ENCODE peak calls at places on chromosomes 16 and 17, in ten cellular contexts. F is kidney epithelial cell, Z is HFFc6, G is pancreas, A is left lung, X is AG10803, H is DND-41, T is PC-3, S is IMR-90, R is Calu3. Q is an unnamed sample.

GRCh38 chr17:64056269-64057005 is 36.0 kb upstream of the ICAM2 start:
- DNase-seq in F (no peak), Z (no peak), G (no peak), A (no peak), X (no peak), H (no peak), T (peak), S (no peak), R (peak), Q (no peak)

GRCh38 chr16:49755716-49756115 is 100.2 kb downstream of the ZNF423 start:
- DNase-seq in F (no peak), Z (no peak), G (no peak), A (no peak), X (no peak), H (no peak), T (no peak), S (no peak), R (no peak), Q (no peak)

GRCh38 chr16:57801098-57801855 is 1.0 kb downstream of the KIFC3 start:
- DNase-seq in F (no peak), Z (peak), G (peak), A (peak), X (peak), H (no peak), T (peak), S (peak), R (peak), Q (no peak)

GRCh38 chr17:61595418-61595817 is 4.4 kb upstream of the NACA2 start:
- DNase-seq in F (no peak), Z (no peak), G (no peak), A (no peak), X (no peak), H (no peak), T (no peak), S (no peak), R (no peak), Q (no peak)

GRCh38 chr16:84689126-84689525 is 10.7 kb upstream of the USP10 start:
- DNase-seq in F (peak), Z (peak), G (no peak), A (no peak), X (peak), H (no peak), T (peak), S (peak), R (no peak), Q (no peak)

GRCh38 chr16:14286381-14287230 is 215.5 kb downstream of the MRTFB start:
- DNase-seq in F (no peak), Z (no peak), G (peak), A (no peak), X (no peak), H (no peak), T (no peak), S (no peak), R (no peak), Q (no peak)

GRCh38 chr17:81050645-81051625 is 16.0 kb downstream of the BAIAP2 start:
- DNase-seq in F (no peak), Z (no peak), G (no peak), A (no peak), X (no peak), H (no peak), T (no peak), S (no peak), R (no peak), Q (no peak)

GRCh38 chr17:18219016-18219415 is 6.4 kb upstream of the LLGL1 start:
- DNase-seq in F (no peak), Z (peak), G (no peak), A (no peak), X (peak), H (no peak), T (no peak), S (peak), R (no peak), Q (no peak)

GRCh38 chr17:62964506-62964905 is 1.5 kb upstream of the TANC2 start:
- DNase-seq in F (no peak), Z (no peak), G (no peak), A (no peak), X (no peak), H (no peak), T (no peak), S (no peak), R (no peak), Q (no peak)

GRCh38 chr17:57490446-57490845 is 234.1 kb downstream of the MSI2 start:
- DNase-seq in F (no peak), Z (no peak), G (no peak), A (no peak), X (no peak), H (no peak), T (no peak), S (no peak), R (no peak), Q (no peak)

GRCh38 chr17:12830692-12831363 is 41.5 kb downstream of the ARHGAP44 start:
- DNase-seq in F (no peak), Z (no peak), G (no peak), A (no peak), X (no peak), H (no peak), T (no peak), S (no peak), R (no peak), Q (no peak)

GRCh38 chr17:7216242-7217112 is 3.2 kb downstream of the DLG4 start:
- DNase-seq in F (no peak), Z (no peak), G (peak), A (no peak), X (no peak), H (no peak), T (no peak), S (no peak), R (no peak), Q (no peak)

GRCh38 chr17:46795379-46795952 is 23.0 kb downstream of the WNT3 start:
- DNase-seq in F (no peak), Z (no peak), G (no peak), A (no peak), X (no peak), H (no peak), T (peak), S (no peak), R (peak), Q (no peak)

GRCh38 chr17:72266099-72266852 is 145.5 kb downstream of the SOX9 start:
- DNase-seq in F (no peak), Z (no peak), G (no peak), A (no peak), X (no peak), H (no peak), T (no peak), S (no peak), R (no peak), Q (no peak)

GRCh38 chr17:77086433-77087010 is 54.2 kb upstream of the SEC14L1 start:
- DNase-seq in F (no peak), Z (peak), G (peak), A (peak), X (peak), H (peak), T (peak), S (peak), R (peak), Q (peak)

GRCh38 chr16:48542020-48542473 is 67.9 kb downstream of the N4BP1 start:
- DNase-seq in F (no peak), Z (peak), G (peak), A (peak), X (peak), H (peak), T (peak), S (peak), R (peak), Q (peak)

GRCh38 chr17:42608692-42609181 is 437 bp downstream of the RETREG3 start:
- DNase-seq in F (peak), Z (no peak), G (peak), A (no peak), X (no peak), H (peak), T (no peak), S (no peak), R (no peak), Q (no peak)

GRCh38 chr17:66426397-66427033 is 124.1 kb downstream of the PRKCA start:
- DNase-seq in F (no peak), Z (no peak), G (no peak), A (no peak), X (no peak), H (peak), T (peak), S (peak), R (peak), Q (no peak)
- TF ChIP-seq CTCF in F (no peak), Z (peak), G (no peak), A (peak), X (peak), H (peak), T (peak), S (no peak), R (no peak), Q (no peak)

DNA sequence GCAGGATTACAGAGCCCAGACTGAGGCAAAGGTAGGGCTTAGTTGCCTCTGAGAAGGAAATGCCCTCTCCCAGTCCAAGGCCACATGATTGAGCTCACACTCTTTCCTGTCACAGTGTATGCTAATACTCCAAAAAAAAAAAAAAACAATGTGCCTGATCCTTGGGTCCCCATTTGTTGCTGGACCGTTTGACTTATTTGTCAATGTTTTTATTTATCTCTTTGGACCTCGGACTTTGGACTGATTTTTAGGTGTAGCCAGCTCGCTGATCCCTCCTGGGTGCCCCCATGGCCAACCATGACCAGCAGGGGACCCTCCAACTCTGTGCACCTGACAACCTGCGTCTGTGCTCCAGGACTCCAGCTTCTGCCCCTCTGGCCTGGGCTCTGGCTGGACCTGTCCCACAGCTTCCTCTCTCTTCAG is 622 bp upstream of the CCL16 start:
- DNase-seq in F (no peak), Z (no peak), G (no peak), A (no peak), X (no peak), H (no peak), T (no peak), S (no peak), R (peak), Q (peak)
- TF ChIP-seq CTCF in F (no peak), Z (no peak), G (no peak), A (no peak), X (no peak), H (peak), T (no peak), S (no peak), R (no peak), Q (no peak)

GRCh38 chr16:30588651-30589050 is 3.2 kb upstream of the ZNF785 start:
- DNase-seq in F (no peak), Z (no peak), G (no peak), A (no peak), X (no peak), H (no peak), T (no peak), S (no peak), R (no peak), Q (no peak)
- TF ChIP-seq CTCF in F (no peak), Z (no peak), G (no peak), A (no peak), X (no peak), H (no peak), T (no peak), S (no peak), R (no peak), Q (no peak)

DNA sequence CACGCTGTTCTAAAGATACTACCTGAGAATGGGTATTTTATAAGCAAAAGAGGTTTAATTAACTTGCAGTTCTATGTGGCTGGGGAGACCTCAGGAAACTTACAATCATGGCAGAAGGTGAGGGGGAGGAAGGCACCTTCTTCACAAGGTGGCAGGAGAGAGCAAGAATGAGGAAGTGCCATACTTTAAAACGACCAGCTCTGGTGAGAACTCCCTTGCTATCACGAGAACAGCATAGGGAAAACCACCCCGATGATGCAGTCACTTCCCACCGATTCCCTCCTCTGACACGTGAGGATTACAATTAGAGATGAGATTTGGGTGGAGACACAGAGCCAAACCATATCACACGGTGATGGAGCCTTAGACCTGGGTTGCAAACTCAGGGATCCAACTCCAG is 317.5 kb upstream of the EEF2KMT start:
- DNase-seq in F (no peak), Z (no peak), G (no peak), A (no peak), X (no peak), H (no peak), T (no peak), S (no peak), R (no peak), Q (no peak)
- TF ChIP-seq CTCF in F (no peak), Z (no peak), G (no peak), A (no peak), X (no peak), H (peak), T (no peak), S (no peak), R (no peak), Q (no peak)

DNA sequence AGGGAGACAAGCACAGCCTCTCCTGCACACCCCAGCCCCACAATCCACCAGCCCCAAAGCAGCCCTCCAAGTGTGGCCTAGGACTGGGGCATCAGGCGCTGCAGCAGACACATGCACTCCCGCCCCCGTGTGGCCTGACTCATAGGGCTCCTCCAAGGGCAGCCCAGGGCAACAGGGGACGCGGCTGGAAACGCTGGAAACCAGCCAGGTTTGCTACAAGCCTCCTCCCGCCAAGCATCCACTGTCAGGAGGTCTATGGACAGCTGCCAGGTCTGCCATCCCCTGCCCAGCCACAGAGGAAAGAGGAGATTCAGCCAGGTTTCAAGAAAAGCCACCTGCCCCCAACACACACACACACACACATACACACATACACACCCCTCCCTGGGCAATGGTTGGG is 25.8 kb downstream of the SRCIN1 start:
- DNase-seq in F (no peak), Z (no peak), G (no peak), A (no peak), X (no peak), H (peak), T (peak), S (peak), R (peak), Q (peak)
- TF ChIP-seq CTCF in F (peak), Z (peak), G (no peak), A (no peak), X (peak), H (no peak), T (peak), S (peak), R (peak), Q (no peak)